ENCODE peak calls at places on chromosomes 12 and 14, in six cellular contexts. U is frontal cortex; I is activated CD4-positive, alpha-beta T cell treated with anti-CD3 and anti-CD28 coated beads, Interleukin-2, amount 50 U/mL, for 1 hour; W is AG10803; D is heart left ventricle; R is omental fat pad. H is an unnamed sample.

GRCh38 chr14:31930493-31931225 is 146.4 kb upstream of the ARHGAP5 start:
- DNase-seq in I (no peak), R (no peak), D (no peak), W (peak; percentile 56), U (no peak), H (no peak)

GRCh38 chr14:25431211-25432076 is 381.5 kb upstream of the STXBP6 start:
- DNase-seq in U (no peak), R (no peak), W (no peak), I (no peak), D (no peak), H (peak; percentile 40)

GRCh38 chr12:22626429-22626828 is 1.5 kb downstream of the ETNK1 start:
- DNase-seq in R (no peak), I (no peak), D (no peak), W (peak; percentile 31), U (no peak), H (no peak)

GRCh38 chr12:3698218-3698974 is 54.5 kb downstream of the CRACR2A start:
- DNase-seq in U (no peak), R (no peak), D (no peak), I (no peak), W (peak; percentile 98), H (no peak)

GRCh38 chr12:21276826-21277225 is 57.9 kb downstream of the SLCO1A2 start:
- DNase-seq in I (no peak), D (no peak), W (no peak), R (no peak), U (no peak), H (no peak)

GRCh38 chr14:77707724-77708408 is at the start of the genes ALKBH1 and SLIRP:
- DNase-seq in D (peak; percentile 91), U (peak; percentile 76), W (peak; percentile 74), R (peak; percentile 81), I (peak; percentile 84), H (peak; percentile 52)

GRCh38 chr12:47828967-47829482 is 9.3 kb upstream of the HDAC7 start:
- DNase-seq in I (no peak), U (no peak), R (no peak), W (peak; percentile 79), D (peak; percentile 85), H (no peak)

GRCh38 chr12:115163710-115164109 is 479.7 kb upstream of the TBX3 start:
- DNase-seq in R (no peak), U (no peak), I (no peak), D (no peak), W (no peak), H (no peak)

GRCh38 chr12:107685360-107686248 is at the start of gene PWP1:
- DNase-seq in I (peak; percentile 96), R (peak; percentile 91), W (peak; percentile 93), U (peak; percentile 84), D (peak; percentile 95), H (peak; percentile 94)

GRCh38 chr14:64081174-64081746 is 212.9 kb downstream of the ESR2 start:
- DNase-seq in D (no peak), W (no peak), U (no peak), I (no peak), R (no peak), H (no peak)

GRCh38 chr14:61525293-61526011 is 169.9 kb upstream of the HIF1A start:
- DNase-seq in R (no peak), W (peak; percentile 65), U (no peak), D (peak; percentile 51), I (peak; percentile 31), H (no peak)

GRCh38 chr14:59852350-59852749 is 18.2 kb downstream of the RTN1 start:
- DNase-seq in W (no peak), D (no peak), R (no peak), I (no peak), U (no peak), H (no peak)

GRCh38 chr14:52412426-52412825 is 98.3 kb downstream of the PTGER2 start:
- DNase-seq in U (no peak), D (no peak), R (no peak), I (no peak), W (peak; percentile 36), H (no peak)

GRCh38 chr12:1842183-1842904 is 22.0 kb downstream of the LRTM2 start:
- DNase-seq in R (no peak), U (no peak), I (no peak), D (no peak), W (no peak), H (no peak)

GRCh38 chr12:25792031-25792430 is 166.5 kb upstream of the RASSF8 start:
- DNase-seq in U (no peak), D (no peak), W (no peak), I (no peak), R (no peak), H (no peak)

GRCh38 chr12:12608557-12608957 is 3.1 kb upstream of the CREBL2 start:
- DNase-seq in D (no peak), U (no peak), I (no peak), R (no peak), W (no peak), H (no peak)

H was measured in NT2/D1.